ENCODE peak calls at places on chromosomes 6 and 20, in eight cellular contexts. N is HepG2, U is HCT116, K is transverse colon, T is upper lobe of left lung, Z is endothelial cell of umbilical vein, P is suprapubic skin, C is stomach. I is an unnamed sample.

GRCh38 chr6:158839796-158840195 is 20.6 kb upstream of the EZR start:
- DNase-seq in Z (no peak), C (no peak), T (no peak), U (no peak), N (no peak), P (no peak), K (no peak), I (no peak)

GRCh38 chr6:16130437-16130891 is 1.6 kb downstream of the MYLIP start:
- DNase-seq in P (no peak), U (no peak), C (no peak), Z (no peak), T (no peak), N (no peak), K (peak), I (no peak)

GRCh38 chr6:285030-285771 is 7.1 kb upstream of the DUSP22 start:
- DNase-seq in T (no peak), U (no peak), N (no peak), P (no peak), K (no peak), Z (no peak), C (no peak), I (no peak)

GRCh38 chr20:57008217-57008616 is 258.2 kb downstream of the BMP7 start:
- DNase-seq in N (no peak), T (no peak), U (no peak), Z (no peak), K (no peak), P (no peak), C (no peak), I (no peak)

GRCh38 chr6:110542311-110543024 is 66.1 kb upstream of the SLC22A16 start:
- DNase-seq in U (no peak), T (no peak), Z (no peak), C (no peak), N (no peak), P (no peak), K (no peak), I (no peak)

GRCh38 chr6:97697450-97697849 is 414.4 kb upstream of the MMS22L start:
- DNase-seq in C (no peak), T (no peak), N (no peak), Z (no peak), K (no peak), U (no peak), P (no peak), I (no peak)

GRCh38 chr6:166940643-166941068 is 15.7 kb downstream of the RNASET2 start:
- DNase-seq in K (no peak), C (no peak), T (no peak), Z (no peak), U (peak), N (no peak), P (no peak), I (no peak)

GRCh38 chr6:96381246-96381645 is 140.4 kb upstream of the UFL1 start:
- DNase-seq in U (no peak), Z (no peak), K (no peak), P (no peak), C (no peak), N (no peak), T (no peak), I (no peak)

GRCh38 chr6:108797951-108798671 is 50.1 kb upstream of the ARMC2 start:
- DNase-seq in N (no peak), T (no peak), C (peak), K (no peak), P (no peak), Z (no peak), U (no peak), I (no peak)

GRCh38 chr6:147549531-147549930 is 41.0 kb downstream of the SAMD5 start:
- DNase-seq in K (no peak), Z (no peak), U (no peak), P (no peak), C (no peak), T (no peak), N (no peak), I (no peak)

GRCh38 chr20:24696396-24696795 is 227.0 kb downstream of the SYNDIG1 start:
- DNase-seq in N (no peak), C (peak), K (no peak), P (no peak), T (no peak), Z (no peak), U (no peak), I (no peak)

GRCh38 chr6:105609375-105609991 is 206.6 kb upstream of the PREP start:
- DNase-seq in U (no peak), K (peak), N (no peak), C (no peak), T (peak), Z (peak), P (no peak), I (no peak)

GRCh38 chr6:12331951-12332749 is 42.0 kb downstream of the EDN1 start:
- DNase-seq in C (peak), P (no peak), K (peak), U (no peak), Z (no peak), N (peak), T (no peak), I (no peak)

GRCh38 chr6:16964553-16965499 is 137.0 kb upstream of the STMND1 start:
- DNase-seq in U (peak), C (peak), K (peak), N (peak), T (peak), Z (peak), P (peak), I (peak)

GRCh38 chr20:57394087-57395082 is 3.2 kb downstream of the RBM38 start:
- DNase-seq in U (no peak), K (no peak), N (no peak), Z (no peak), T (no peak), C (no peak), P (no peak), I (no peak)

GRCh38 chr6:134324766-134325165 is 6.9 kb upstream of the SGK1 start:
- DNase-seq in K (no peak), C (no peak), T (no peak), P (no peak), U (no peak), N (no peak), Z (no peak), I (no peak)

GRCh38 chr6:138420356-138420755 is 16.3 kb downstream of the HEBP2 start:
- DNase-seq in C (no peak), Z (no peak), N (no peak), P (no peak), T (no peak), U (no peak), K (no peak), I (no peak)

GRCh38 chr6:138422861-138423260 is 18.8 kb downstream of the HEBP2 start:
- DNase-seq in Z (peak), N (peak), K (no peak), U (no peak), P (no peak), T (no peak), C (no peak), I (no peak)

GRCh38 chr6:138419766-138420165 is 15.7 kb downstream of the HEBP2 start:
- DNase-seq in T (no peak), U (no peak), K (no peak), C (no peak), P (no peak), N (peak), Z (no peak), I (no peak)

GRCh38 chr6:138421089-138421488 is 17.1 kb downstream of the HEBP2 start:
- DNase-seq in P (no peak), N (no peak), Z (no peak), K (no peak), T (no peak), U (no peak), C (no peak), I (no peak)

DNA sequence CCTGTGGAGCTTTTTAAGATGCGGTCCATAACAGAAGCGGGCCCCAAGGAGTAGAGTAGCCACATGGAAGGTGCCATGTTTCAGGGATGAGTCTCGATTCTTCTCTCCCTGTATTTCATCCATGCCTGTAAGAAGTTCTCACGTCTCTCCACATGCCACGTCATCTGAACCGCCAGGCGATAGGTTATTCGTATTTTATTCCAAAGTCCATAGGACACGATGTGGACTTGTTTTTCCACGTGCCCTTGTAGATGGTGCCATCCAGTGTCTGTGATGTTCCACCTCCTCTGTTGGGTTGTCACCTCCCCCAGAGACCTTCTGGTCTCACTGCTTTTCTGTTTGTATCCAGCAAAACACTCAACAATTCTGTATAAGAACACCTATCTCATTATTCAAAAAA is 17.6 kb downstream of the HEBP2 start:
- DNase-seq in P (no peak), T (no peak), U (no peak), Z (no peak), C (no peak), N (no peak), K (no peak), I (no peak)
- TF ChIP-seq POLR2AphosphoS5 in P (no peak), T (no peak), U (no peak), Z (no peak), C (no peak), N (no peak), K (no peak), I (no peak)

GRCh38 chr6:32108094-32108627 is 977 bp downstream of the TNXB start:
- DNase-seq in T (peak), N (no peak), Z (no peak), K (peak), C (peak), U (no peak), P (peak), I (no peak)
- TF ChIP-seq POLR2A in T (peak), N (no peak), Z (no peak), K (no peak), C (no peak), U (no peak), P (no peak), I (no peak)

GRCh38 chr6:31462964-31463940 is 34.7 kb upstream of the MICB start:
- DNase-seq in U (peak), C (peak), T (peak), N (peak), K (peak), P (peak), Z (peak), I (peak)
- TF ChIP-seq POLR2AphosphoS5 in U (peak), C (peak), T (peak), N (peak), K (peak), P (no peak), Z (no peak), I (peak)

GRCh38 chr6:43670623-43670986 is 17.0 kb downstream of the MRPS18A start:
- DNase-seq in K (no peak), T (no peak), N (no peak), C (no peak), Z (no peak), P (no peak), U (no peak), I (no peak)

GRCh38 chr6:43673444-43674063 is 14.0 kb downstream of the MRPS18A start:
- DNase-seq in P (no peak), U (no peak), N (no peak), Z (no peak), T (no peak), K (no peak), C (no peak), I (no peak)

GRCh38 chr6:43671011-43671800 is 16.4 kb downstream of the MRPS18A start:
- DNase-seq in N (no peak), Z (no peak), P (no peak), C (no peak), K (no peak), U (no peak), T (no peak), I (no peak)

GRCh38 chr6:43669922-43670622 is 17.5 kb downstream of the MRPS18A start:
- DNase-seq in N (no peak), C (no peak), T (no peak), Z (no peak), U (no peak), K (no peak), P (no peak), I (no peak)

GRCh38 chr6:43671801-43672690 is 15.5 kb downstream of the MRPS18A start:
- DNase-seq in K (no peak), C (peak), T (no peak), N (peak), Z (no peak), U (no peak), P (no peak), I (no peak)
- TF ChIP-seq POLR2A in K (no peak), C (no peak), T (no peak), N (no peak), Z (no peak), U (no peak), P (no peak), I (no peak)

DNA sequence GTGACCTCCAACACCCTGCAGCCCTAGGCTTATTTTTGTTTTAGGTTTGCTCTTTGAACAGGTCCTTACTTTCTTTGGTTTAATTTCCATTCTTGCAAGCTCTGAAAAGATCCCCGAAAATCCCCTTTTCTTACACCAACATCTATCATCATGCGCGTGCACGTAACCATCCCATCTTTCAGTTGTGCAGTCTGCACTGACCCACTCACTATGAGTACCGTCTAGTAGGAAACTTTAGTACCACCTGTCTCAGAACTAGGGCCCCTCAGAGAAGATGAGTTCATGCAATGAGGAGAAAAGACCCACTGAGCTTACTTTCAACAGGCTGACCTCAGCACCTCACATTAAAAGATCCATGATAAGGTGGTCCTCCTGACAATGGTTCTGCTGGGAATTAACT is 120.6 kb upstream of the AGPAT4 start:
- DNase-seq in T (no peak), P (no peak), U (no peak), C (no peak), N (no peak), Z (no peak), K (no peak), I (no peak)
- TF ChIP-seq POLR2AphosphoS5 in T (no peak), P (no peak), U (no peak), C (no peak), N (no peak), Z (no peak), K (no peak), I (no peak)

GRCh38 chr6:4136354-4136831 is 1.0 kb upstream of the ECI2 start:
- DNase-seq in T (no peak), Z (no peak), N (no peak), U (no peak), P (no peak), C (no peak), K (no peak), I (no peak)

GRCh38 chr6:4134841-4135664 is at the start of gene ECI2:
- DNase-seq in N (peak), P (no peak), C (peak), K (peak), U (no peak), T (peak), Z (peak), I (peak)

GRCh38 chr6:4133941-4134838 is 1.2 kb downstream of the ECI2 start:
- DNase-seq in N (peak), P (no peak), K (peak), T (peak), U (no peak), Z (peak), C (peak), I (no peak)

GRCh38 chr6:4139272-4139671 is 3.9 kb upstream of the ECI2 start:
- DNase-seq in N (no peak), T (no peak), K (no peak), P (no peak), C (no peak), U (no peak), Z (no peak), I (no peak)

DNA sequence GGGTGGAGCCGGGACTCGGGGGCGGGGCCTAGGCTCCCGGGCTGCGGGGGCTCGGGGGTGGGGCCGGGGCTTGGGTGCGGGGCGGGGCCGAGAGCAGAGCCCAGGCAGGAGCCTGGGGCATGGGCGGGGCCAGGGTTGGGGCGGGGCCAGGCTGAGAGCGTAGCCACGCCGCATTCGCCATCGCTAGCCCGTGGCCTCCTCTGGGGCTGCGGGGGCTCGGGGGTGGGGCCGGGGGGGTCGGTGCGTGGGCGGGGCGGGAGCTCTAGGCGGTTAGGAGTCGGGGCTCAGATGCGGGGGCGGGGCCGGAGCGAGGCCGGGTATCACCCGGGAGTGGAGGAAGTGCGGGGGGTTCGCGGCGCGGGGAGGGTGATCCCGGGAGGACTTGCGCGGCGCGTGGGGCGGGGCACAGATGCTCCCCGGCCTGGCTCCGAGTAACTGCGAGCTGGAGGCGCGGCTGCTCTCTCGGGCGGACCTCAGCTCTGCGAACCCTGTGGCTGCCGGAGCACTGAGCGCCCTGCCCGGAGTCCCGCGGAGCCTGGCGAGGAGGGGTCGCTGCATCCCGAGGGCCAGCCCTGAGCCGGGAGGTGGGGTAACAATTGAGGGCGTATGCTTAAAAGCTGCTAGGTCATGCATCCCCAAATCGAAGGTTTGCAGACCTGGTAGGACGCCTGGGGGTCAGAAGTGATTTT is 434 bp upstream of the ECI2 start:
- DNase-seq in N (peak), U (peak), T (peak), P (peak), C (peak), K (peak), Z (peak), I (peak)
- TF ChIP-seq POLR2A in N (peak), U (peak), T (peak), P (no peak), C (peak), K (peak), Z (peak), I (peak)

GRCh38 chr6:56580271-56580670 is 62.4 kb downstream of the DST start:
- DNase-seq in N (no peak), U (no peak), T (no peak), P (no peak), Z (no peak), K (no peak), C (no peak), I (no peak)
- TF ChIP-seq POLR2AphosphoS5 in N (no peak), U (no peak), T (no peak), P (no peak), Z (no peak), K (no peak), C (no peak), I (no peak)

DNA sequence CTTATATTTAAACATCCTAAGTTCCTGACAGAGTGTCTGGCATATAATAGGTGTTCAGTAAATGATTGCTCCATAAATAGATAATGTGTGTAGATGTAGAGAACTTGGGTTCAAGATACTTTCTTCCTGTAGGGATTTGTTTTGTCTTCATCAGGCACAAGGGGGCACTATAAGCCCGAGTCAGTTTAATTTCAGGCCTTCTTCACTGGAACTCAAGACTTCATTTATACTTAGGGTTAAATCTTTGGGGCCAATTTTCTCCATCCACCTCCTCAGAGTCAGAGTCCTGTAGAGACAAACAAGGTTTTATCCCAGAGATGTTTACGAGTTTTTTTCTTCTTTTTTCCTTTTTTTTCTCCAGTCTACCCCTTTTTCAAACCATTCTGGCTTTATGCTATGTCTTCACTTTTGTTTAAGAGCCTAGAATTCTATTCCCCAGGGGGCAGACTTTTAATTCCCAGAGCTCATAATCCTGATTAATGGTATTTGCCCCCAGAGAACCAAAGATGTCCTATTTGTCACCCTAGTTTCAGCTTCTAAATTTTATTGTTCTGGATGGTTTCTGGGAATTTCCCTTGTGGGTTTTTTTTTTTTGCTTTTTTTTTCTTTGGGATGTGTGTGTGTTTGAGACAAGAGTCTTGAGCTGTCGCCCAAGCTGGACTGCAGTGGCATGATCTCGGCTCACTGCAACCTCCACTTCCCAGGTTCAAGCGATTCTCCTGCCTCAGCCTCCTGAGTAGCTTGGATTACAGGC is 88.4 kb downstream of the HFE start:
- DNase-seq in C (no peak), K (peak), Z (peak), N (peak), U (no peak), T (no peak), P (no peak), I (no peak)
- TF ChIP-seq POLR2A in C (no peak), K (no peak), Z (no peak), N (no peak), U (no peak), T (no peak), P (no peak), I (no peak)

DNA sequence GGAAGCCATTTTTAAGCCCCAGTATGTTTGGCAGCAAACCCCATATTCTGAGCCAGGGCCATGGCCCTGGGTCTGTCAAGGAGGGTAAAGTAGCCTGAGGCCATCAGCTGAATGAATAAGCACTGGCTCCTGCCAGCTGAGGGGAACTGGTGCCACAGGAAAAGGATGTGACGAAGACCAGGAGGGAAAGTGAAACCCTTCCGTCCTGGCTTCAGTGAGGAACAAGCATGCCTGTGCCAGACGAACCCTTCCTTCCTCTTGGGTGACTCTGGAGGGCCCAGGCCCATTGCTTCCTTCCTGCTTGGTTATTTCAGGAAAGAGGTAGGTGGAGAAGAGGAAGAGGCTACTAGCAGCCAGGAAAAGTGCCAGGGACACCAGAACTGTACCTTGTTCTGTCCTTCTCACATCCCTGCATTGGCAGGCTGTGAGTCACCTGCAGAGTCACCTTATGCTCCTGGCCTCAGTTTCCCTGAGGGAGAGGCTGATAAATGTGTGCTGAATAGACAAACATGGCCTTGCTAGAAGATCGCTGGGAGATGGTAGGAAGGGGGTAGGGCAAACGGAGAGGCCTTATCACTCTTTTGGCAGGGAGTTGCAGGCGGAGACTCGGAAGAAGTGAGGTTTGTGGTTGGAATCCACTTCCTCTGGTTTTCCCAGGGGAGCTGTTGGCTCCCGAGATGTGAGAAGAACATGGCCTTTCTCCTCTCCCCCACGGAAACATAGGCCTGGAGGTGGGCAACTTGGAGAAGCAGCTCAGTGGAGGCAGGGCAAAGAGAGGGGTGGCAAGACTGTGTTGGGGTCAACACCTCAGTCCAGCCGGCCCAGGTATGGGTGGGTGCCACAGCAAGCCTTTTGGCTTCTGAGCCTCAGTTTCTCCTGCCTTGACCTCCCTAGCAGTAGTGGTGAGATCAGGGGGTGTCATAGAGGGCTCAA is 37.4 kb downstream of the COX4I2 start:
- DNase-seq in K (peak), Z (peak), C (peak), U (no peak), N (no peak), P (peak), T (peak), I (peak)
- TF ChIP-seq POLR2AphosphoS5 in K (peak), Z (peak), C (peak), U (peak), N (peak), P (peak), T (peak), I (peak)